ENCODE peak calls at places on chromosomes 4 and X, in nine cellular contexts. L is tibial nerve, S is lower leg skin, Q is HCT116, O is IMR-90, U is adrenal gland, Z is breast epithelium, D is HepG2, B is suprapubic skin. F is an unnamed sample.

GRCh38 chrX:2576793-2577192 is 76.0 kb upstream of the DHRSX start:
- DNase-seq in L (no peak), S (peak), Q (peak), O (no peak), U (no peak), Z (no peak), D (peak), B (no peak), F (no peak)

GRCh38 chrX:101078716-101079115 is at the start of gene TMEM35A:
- DNase-seq in L (no peak), S (no peak), Q (no peak), O (peak), U (no peak), Z (no peak), D (no peak), B (no peak), F (no peak)

GRCh38 chr4:183987529-183987946 is 82.4 kb downstream of the STOX2 start:
- DNase-seq in L (peak), S (peak), Q (peak), O (peak), U (peak), Z (peak), D (no peak), B (no peak), F (no peak)

GRCh38 chrX:30488092-30488491 is 89.5 kb downstream of the TASL start:
- DNase-seq in L (no peak), S (no peak), Q (peak), O (peak), U (no peak), Z (no peak), D (no peak), B (no peak), F (no peak)

GRCh38 chr4:73451404-73451803 is 15.4 kb downstream of the AFP start:
- DNase-seq in L (no peak), S (no peak), Q (no peak), O (peak), U (no peak), Z (no peak), D (no peak), B (no peak), F (no peak)

GRCh38 chr4:8230891-8231290 is 31.8 kb downstream of the SH3TC1 start:
- DNase-seq in L (no peak), S (no peak), Q (no peak), O (peak), U (no peak), Z (no peak), D (no peak), B (no peak), F (no peak)

GRCh38 chr4:4203688-4204400 is 22.9 kb downstream of the OTOP1 start:
- DNase-seq in L (no peak), S (no peak), Q (no peak), O (no peak), U (no peak), Z (no peak), D (no peak), B (no peak), F (no peak)

GRCh38 chr4:147984065-147984777 is 252.3 kb downstream of the ARHGAP10 start:
- DNase-seq in L (no peak), S (no peak), Q (peak), O (peak), U (peak), Z (no peak), D (peak), B (no peak), F (no peak)

GRCh38 chr4:100379583-100380105 is 138.2 kb downstream of the EMCN start:
- DNase-seq in L (no peak), S (no peak), Q (no peak), O (no peak), U (no peak), Z (no peak), D (no peak), B (no peak), F (no peak)

GRCh38 chr4:147707892-147708672 is 23.8 kb upstream of the ARHGAP10 start:
- DNase-seq in L (peak), S (no peak), Q (peak), O (peak), U (peak), Z (peak), D (peak), B (no peak), F (no peak)

GRCh38 chrX:111483140-111483539 is 28.3 kb upstream of the SERTM2 start:
- DNase-seq in L (no peak), S (no peak), Q (no peak), O (no peak), U (no peak), Z (no peak), D (no peak), B (no peak), F (no peak)

GRCh38 chr4:130147618-130148017 is 1051.7 kb downstream of the C4orf33 start:
- DNase-seq in L (no peak), S (no peak), Q (no peak), O (no peak), U (no peak), Z (no peak), D (no peak), B (no peak), F (no peak)

GRCh38 chr4:100188829-100189228 is 1.4 kb downstream of the DDIT4L start:
- DNase-seq in L (no peak), S (no peak), Q (no peak), O (no peak), U (no peak), Z (no peak), D (no peak), B (no peak), F (no peak)

GRCh38 chrX:123818243-123818642 is 41.6 kb upstream of the XIAP start:
- DNase-seq in L (no peak), S (no peak), Q (no peak), O (peak), U (no peak), Z (no peak), D (peak), B (no peak), F (no peak)

GRCh38 chr4:73593631-73594241 is 26.5 kb downstream of the RASSF6 start:
- DNase-seq in L (no peak), S (no peak), Q (peak), O (peak), U (no peak), Z (no peak), D (peak), B (no peak), F (no peak)

GRCh38 chr4:7547368-7548040 is 112.8 kb upstream of the PSAPL1 start:
- DNase-seq in L (peak), S (peak), Q (no peak), O (peak), U (no peak), Z (peak), D (no peak), B (no peak), F (no peak)

GRCh38 chr4:176001171-176002006 is 64.3 kb upstream of the WDR17 start:
- DNase-seq in L (no peak), S (peak), Q (peak), O (peak), U (peak), Z (no peak), D (no peak), B (no peak), F (no peak)

GRCh38 chrX:46549914-46550313 is 4.7 kb upstream of the ZNF674 start:
- DNase-seq in L (no peak), S (no peak), Q (no peak), O (no peak), U (no peak), Z (no peak), D (no peak), B (no peak), F (no peak)

GRCh38 chr4:42786350-42787070 is 106.0 kb upstream of the GRXCR1 start:
- DNase-seq in L (no peak), S (no peak), Q (no peak), O (no peak), U (no peak), Z (no peak), D (no peak), B (no peak), F (no peak)

GRCh38 chr4:74675673-74676279 is 118.5 kb downstream of the BTC start:
- DNase-seq in L (no peak), S (no peak), Q (peak), O (peak), U (peak), Z (no peak), D (peak), B (no peak), F (no peak)

GRCh38 chr4:173415885-173416658 is 17.2 kb upstream of the SCRG1 start:
- DNase-seq in L (peak), S (peak), Q (no peak), O (no peak), U (peak), Z (peak), D (no peak), B (peak), F (no peak)

GRCh38 chr4:39528056-39528465 is 822 bp upstream of the UGDH start:
- DNase-seq in L (peak), S (peak), Q (no peak), O (peak), U (peak), Z (no peak), D (no peak), B (no peak), F (peak)

GRCh38 chr4:138056541-138056940 is 185.6 kb downstream of the SLC7A11 start:
- DNase-seq in L (no peak), S (no peak), Q (no peak), O (no peak), U (no peak), Z (no peak), D (no peak), B (no peak), F (no peak)

GRCh38 chrX:154024271-154024670 is 4.6 kb upstream of the IRAK1 start:
- DNase-seq in L (no peak), S (no peak), Q (no peak), O (no peak), U (no peak), Z (no peak), D (no peak), B (no peak), F (no peak)

GRCh38 chrX:155880586-155881157 is 473 bp upstream of the VAMP7 start:
- DNase-seq in L (no peak), S (no peak), Q (no peak), O (no peak), U (no peak), Z (no peak), D (no peak), B (no peak), F (no peak)

GRCh38 chr4:86108152-86108551 is 251.7 kb downstream of the MAPK10 start:
- DNase-seq in L (no peak), S (no peak), Q (no peak), O (peak), U (no peak), Z (no peak), D (no peak), B (no peak), F (no peak)

GRCh38 chr4:108851346-108851745 is 88.5 kb upstream of the ETNPPL start:
- DNase-seq in L (no peak), S (no peak), Q (no peak), O (peak), U (no peak), Z (no peak), D (no peak), B (no peak), F (no peak)

GRCh38 chrX:48786825-48787538 is 592 bp downstream of the GATA1 start:
- DNase-seq in L (no peak), S (no peak), Q (no peak), O (no peak), U (no peak), Z (no peak), D (no peak), B (no peak), F (no peak)

GRCh38 chr4:185998791-185999190 is 70.2 kb upstream of the TLR3 start:
- DNase-seq in L (no peak), S (no peak), Q (no peak), O (no peak), U (no peak), Z (no peak), D (no peak), B (no peak), F (no peak)

GRCh38 chr4:168811207-168811606 is 198.8 kb downstream of the CBR4 start:
- DNase-seq in L (no peak), S (no peak), Q (no peak), O (no peak), U (no peak), Z (peak), D (no peak), B (no peak), F (no peak)

GRCh38 chr4:113222006-113222405 is 172.6 kb downstream of the ANK2 start:
- DNase-seq in L (no peak), S (no peak), Q (no peak), O (peak), U (no peak), Z (no peak), D (no peak), B (no peak), F (no peak)

GRCh38 chr4:82421796-82422560 is 8.3 kb downstream of the HNRNPDL start:
- DNase-seq in L (no peak), S (no peak), Q (no peak), O (no peak), U (no peak), Z (no peak), D (no peak), B (no peak), F (no peak)
- TF ChIP-seq POLR2A in L (no peak), S (no peak), Q (no peak), O (peak), U (no peak), Z (no peak), D (peak), B (no peak), F (no peak)

DNA sequence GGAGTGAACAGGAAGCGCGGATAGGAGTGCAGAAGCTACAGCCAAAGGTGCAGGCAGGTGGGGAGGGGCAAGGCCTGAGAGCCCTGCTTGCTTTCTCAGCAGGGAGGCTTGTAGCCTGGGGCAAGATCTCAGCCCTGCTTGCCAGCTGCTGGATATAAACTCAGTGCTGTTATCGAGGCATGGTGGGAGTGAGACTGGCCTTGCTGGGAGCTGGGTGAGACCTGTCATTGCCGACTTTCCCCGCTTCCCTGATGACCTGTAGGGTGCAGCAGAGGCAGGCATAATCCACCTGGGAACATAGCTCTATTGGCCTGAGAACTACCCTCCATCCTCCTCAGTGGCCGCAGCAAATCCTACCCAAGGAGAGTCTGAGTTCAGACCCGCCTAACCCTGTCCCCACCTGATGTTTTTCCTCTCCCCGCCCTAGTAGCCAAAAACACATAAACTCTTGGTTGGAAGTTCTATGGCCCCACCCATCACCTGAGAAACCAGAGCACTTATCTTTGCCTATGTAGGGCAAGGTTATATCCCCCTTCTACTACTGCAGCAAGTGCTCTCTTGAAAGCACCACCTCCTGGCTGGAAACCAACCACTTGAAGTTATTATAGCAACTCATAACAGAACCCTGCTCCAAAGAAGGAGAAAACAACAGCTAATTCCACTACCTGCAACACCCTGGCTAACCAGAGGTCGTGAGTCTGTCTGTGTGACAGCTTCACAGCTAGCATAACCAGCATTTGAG is 80.7 kb downstream of the FHIP1A start:
- DNase-seq in L (no peak), S (no peak), Q (no peak), O (no peak), U (no peak), Z (no peak), D (peak), B (no peak), F (no peak)
- TF ChIP-seq CTCF in L (no peak), S (no peak), Q (no peak), O (no peak), U (no peak), Z (no peak), D (peak), B (no peak), F (no peak)

GRCh38 chr4:48018112-48018511 is 1.5 kb downstream of the NIPAL1 start:
- DNase-seq in L (no peak), S (no peak), Q (no peak), O (no peak), U (no peak), Z (no peak), D (no peak), B (no peak), F (no peak)

GRCh38 chr4:48015216-48015615 is 1.3 kb downstream of the CNGA1 start:
- DNase-seq in L (no peak), S (no peak), Q (no peak), O (no peak), U (no peak), Z (no peak), D (no peak), B (no peak), F (no peak)

GRCh38 chr4:48015678-48016077 is 803 bp downstream of the CNGA1 start:
- DNase-seq in L (no peak), S (no peak), Q (no peak), O (no peak), U (no peak), Z (no peak), D (no peak), B (no peak), F (no peak)

GRCh38 chr4:48017108-48017527 is 546 bp downstream of the NIPAL1 start:
- DNase-seq in L (no peak), S (peak), Q (peak), O (peak), U (peak), Z (peak), D (no peak), B (peak), F (no peak)

GRCh38 chr4:48016141-48017107 is at the start of the genes CNGA1 and NIPAL1:
- DNase-seq in L (peak), S (peak), Q (peak), O (peak), U (peak), Z (peak), D (peak), B (peak), F (no peak)
- TF ChIP-seq POLR2A in L (no peak), S (no peak), Q (peak), O (no peak), U (no peak), Z (no peak), D (no peak), B (peak), F (no peak)

DNA sequence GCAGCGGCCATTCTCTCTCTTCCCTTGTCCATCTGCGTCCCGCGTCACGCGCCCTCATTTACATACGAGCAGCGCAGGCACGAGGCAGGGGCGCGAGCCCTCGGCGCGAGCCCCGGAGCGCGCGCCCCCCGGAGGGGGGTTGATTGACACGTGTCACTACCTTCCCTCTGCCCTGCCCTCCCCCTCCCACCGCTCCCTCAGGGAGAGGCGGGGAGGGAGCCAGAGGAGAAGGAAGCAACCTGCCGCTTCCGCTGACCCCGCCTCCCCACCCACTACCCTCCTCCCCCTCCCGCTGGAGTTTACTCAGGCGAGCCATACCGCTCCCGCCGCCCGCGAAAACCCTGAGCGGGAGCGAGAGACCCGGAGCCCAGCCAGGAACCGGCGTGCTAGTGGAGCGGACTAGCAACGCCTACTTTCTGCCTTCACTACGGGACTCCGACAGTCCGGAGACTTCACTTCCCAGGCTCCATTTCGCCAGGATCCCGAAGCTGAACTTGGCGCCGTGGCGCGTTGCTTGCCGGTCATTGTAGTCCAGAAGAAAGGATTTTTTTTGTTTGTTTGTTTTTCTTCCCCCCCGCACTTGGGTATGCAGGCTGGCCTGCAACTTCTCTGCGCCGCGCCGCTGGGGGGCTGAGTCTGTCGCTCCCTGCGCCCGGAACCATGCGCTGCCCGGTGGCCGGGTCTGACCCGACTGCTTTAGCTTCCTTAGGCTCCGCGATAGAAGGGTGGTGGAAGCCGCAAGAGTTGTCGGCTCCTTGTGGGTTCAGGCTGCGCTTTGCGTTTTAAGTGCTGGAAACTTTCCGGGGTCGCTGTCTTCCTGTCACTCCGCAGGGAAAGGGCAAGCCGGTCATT is at the start of gene LCORL:
- DNase-seq in L (peak), S (peak), Q (peak), O (peak), U (peak), Z (peak), D (peak), B (peak), F (peak)
- TF ChIP-seq CTCF in L (no peak), S (no peak), Q (no peak), O (no peak), U (no peak), Z (no peak), D (peak), B (no peak), F (no peak)

GRCh38 chr4:1690698-1691097 is 6.6 kb upstream of the FAM53A start:
- DNase-seq in L (no peak), S (no peak), Q (no peak), O (no peak), U (no peak), Z (no peak), D (no peak), B (no peak), F (no peak)
- TF ChIP-seq POLR2A in L (no peak), S (no peak), Q (no peak), O (no peak), U (no peak), Z (no peak), D (no peak), B (no peak), F (no peak)

GRCh38 chr4:153348006-153348405 is 3.5 kb downstream of the MND1 start:
- DNase-seq in L (no peak), S (no peak), Q (no peak), O (peak), U (no peak), Z (no peak), D (no peak), B (no peak), F (no peak)
- TF ChIP-seq CTCF in L (no peak), S (no peak), Q (no peak), O (no peak), U (no peak), Z (no peak), D (no peak), B (no peak), F (no peak)

GRCh38 chrX:57121162-57121741 is at the start of gene SPIN2B:
- DNase-seq in L (peak), S (peak), Q (peak), O (peak), U (peak), Z (peak), D (peak), B (peak), F (peak)
- TF ChIP-seq POLR2A in L (no peak), S (no peak), Q (peak), O (no peak), U (peak), Z (no peak), D (peak), B (no peak), F (no peak)

GRCh38 chr4:55447108-55447708 is 51.5 kb downstream of the TMEM165 start:
- DNase-seq in L (no peak), S (no peak), Q (no peak), O (no peak), U (no peak), Z (no peak), D (no peak), B (no peak), F (no peak)

GRCh38 chr4:55442541-55442940 is 46.8 kb downstream of the TMEM165 start:
- DNase-seq in L (no peak), S (no peak), Q (no peak), O (no peak), U (no peak), Z (no peak), D (no peak), B (no peak), F (no peak)

GRCh38 chr4:55445921-55446577 is 50.3 kb downstream of the TMEM165 start:
- DNase-seq in L (no peak), S (no peak), Q (no peak), O (peak), U (no peak), Z (no peak), D (no peak), B (no peak), F (no peak)

GRCh38 chr4:55446578-55446922 is 50.8 kb downstream of the TMEM165 start:
- DNase-seq in L (no peak), S (no peak), Q (no peak), O (peak), U (no peak), Z (no peak), D (no peak), B (no peak), F (no peak)

DNA sequence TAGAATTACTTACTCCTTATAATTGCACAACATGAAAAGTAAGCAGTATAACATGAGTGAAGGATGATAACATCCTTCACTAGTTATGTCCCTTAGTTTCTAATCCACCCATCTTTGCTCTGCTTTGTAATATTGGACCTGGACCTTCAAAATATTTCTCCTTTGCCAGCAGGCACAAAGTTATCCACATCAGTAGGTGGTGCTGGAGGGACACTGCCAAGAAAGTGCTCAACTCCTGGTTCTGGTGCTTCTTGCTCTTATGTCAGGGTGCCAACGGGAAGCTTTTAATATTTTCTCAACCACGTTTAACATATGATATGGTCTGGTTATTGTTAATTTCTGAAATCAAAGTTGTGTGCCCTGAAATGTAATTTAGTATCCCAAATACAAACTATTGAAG is 49.1 kb downstream of the TMEM165 start:
- DNase-seq in L (no peak), S (no peak), Q (peak), O (peak), U (peak), Z (no peak), D (peak), B (no peak), F (no peak)
- TF ChIP-seq CTCF in L (no peak), S (no peak), Q (no peak), O (peak), U (peak), Z (no peak), D (peak), B (no peak), F (peak)

F was measured in esophagus muscularis mucosa.